ENCODE peak calls at places on chromosomes 3 and 15, in five cellular contexts. Q is heart left ventricle; I is effector memory CD4-positive, alpha-beta T cell; J is right lobe of liver; M is upper lobe of right lung. C is an unnamed sample.

GRCh38 chr15:77481670-77482069 is 61.0 kb downstream of the HMG20A start:
- DNase-seq in J (no peak), M (no peak), Q (no peak), I (no peak), C (no peak)

GRCh38 chr15:85474700-85475316 is 94.4 kb downstream of the AKAP13 start:
- DNase-seq in I (no peak), Q (no peak), J (no peak), M (no peak), C (no peak)

GRCh38 chr3:186902154-186902553 is 28.2 kb upstream of the ST6GAL1 start:
- DNase-seq in J (no peak), I (no peak), Q (no peak), M (no peak), C (no peak)

GRCh38 chr15:52481915-52482314 is 46.8 kb downstream of the MYO5A start:
- DNase-seq in M (no peak), Q (no peak), J (no peak), I (peak; percentile 25), C (no peak)

GRCh38 chr3:55882006-55882405 is 394.9 kb upstream of the WNT5A start:
- DNase-seq in M (no peak), I (no peak), J (no peak), Q (no peak), C (no peak)

GRCh38 chr15:40982855-40983254 is 29.6 kb downstream of the CHAC1 start:
- DNase-seq in Q (peak; percentile 23), I (no peak), M (no peak), J (no peak), C (no peak)

GRCh38 chr3:24683511-24684384 is 189.1 kb upstream of the THRB start:
- DNase-seq in J (no peak), M (no peak), Q (no peak), I (no peak), C (no peak)

GRCh38 chr15:88493811-88494210 is 26.3 kb downstream of the MRPS11 start:
- DNase-seq in M (no peak), Q (no peak), J (no peak), I (no peak), C (no peak)

GRCh38 chr3:186143280-186143679 is 34.4 kb upstream of the ETV5 start:
- DNase-seq in J (no peak), Q (no peak), M (no peak), I (no peak), C (no peak)

GRCh38 chr15:52567886-52568568 is 803 bp downstream of the ARPP19 start:
- DNase-seq in Q (no peak), J (peak; percentile 72), I (peak; percentile 4), M (peak; percentile 73), C (peak; percentile 55)

GRCh38 chr3:72127843-72128242 is 342.9 kb upstream of the PROK2 start:
- DNase-seq in J (no peak), Q (no peak), M (no peak), I (no peak), C (no peak)

GRCh38 chr3:118970819-118971218 is 63.8 kb downstream of the IGSF11 start:
- DNase-seq in Q (peak; percentile 55), M (no peak), I (no peak), J (no peak), C (no peak)

GRCh38 chr15:48437178-48437577 is 105.9 kb downstream of the DUT start:
- DNase-seq in J (no peak), I (no peak), Q (no peak), M (no peak), C (no peak)

GRCh38 chr15:45037936-45038335 is 14.9 kb downstream of the SORD start:
- DNase-seq in I (no peak), J (no peak), M (no peak), Q (no peak), C (no peak)
- H3K27ac ChIP-seq in I (no peak overlapping the region), J (no peak overlapping the region), M (no peak overlapping the region), Q (no peak overlapping the region), C (peak overlapping the region; percentile 44)

GRCh38 chr3:73611176-73611575 is 13.6 kb downstream of the PDZRN3 start:
- DNase-seq in J (no peak), M (no peak), I (no peak), Q (no peak), C (no peak)

GRCh38 chr3:73618461-73618860 is 6.3 kb downstream of the PDZRN3 start:
- DNase-seq in I (no peak), J (no peak), M (no peak), Q (no peak), C (no peak)

GRCh38 chr3:73621388-73621787 is 3.4 kb downstream of the PDZRN3 start:
- DNase-seq in Q (no peak), J (no peak), I (no peak), M (no peak), C (no peak)

GRCh38 chr3:73614385-73614784 is 10.4 kb downstream of the PDZRN3 start:
- DNase-seq in I (no peak), Q (peak; percentile 41), M (no peak), J (no peak), C (peak; percentile 31)

DNA sequence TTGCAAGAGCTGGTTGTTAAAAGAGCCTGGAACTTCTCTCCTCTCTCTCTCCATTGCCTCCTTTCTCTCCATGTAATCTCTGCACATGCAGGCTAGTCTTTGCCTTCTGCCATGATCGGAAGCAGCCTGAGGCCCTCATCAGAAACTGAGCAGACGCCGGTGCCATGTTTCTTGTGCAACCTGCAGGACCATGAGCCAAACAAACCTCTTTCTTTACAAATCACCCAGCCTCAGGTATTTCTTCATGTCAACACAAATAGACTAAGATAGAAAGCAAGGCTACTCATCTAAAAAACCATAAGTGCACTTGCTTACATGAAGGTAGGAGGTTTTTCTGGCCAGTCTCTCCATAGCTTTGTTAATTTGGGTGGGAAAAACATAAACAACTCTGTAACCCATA is 8.7 kb downstream of the PDZRN3 start:
- DNase-seq in Q (no peak), M (no peak), J (no peak), I (no peak), C (no peak)
- H3K4me1 ChIP-seq in Q (no peaks in the 10 kb centered on the region), M (peaks cover 8% of the 10 kb centered on the region), J (no peaks in the 10 kb centered on the region), I (no peaks in the 10 kb centered on the region), C (peaks cover under 1% of the 10 kb centered on the region)

GRCh38 chr15:93459396-93459795 is 370.4 kb upstream of the RGMA start:
- DNase-seq in M (no peak), J (no peak), I (no peak), Q (no peak), C (no peak)
- H3K9me3 ChIP-seq in M (no peaks in the 10 kb centered on the region), J (no peaks in the 10 kb centered on the region), I (no peaks in the 10 kb centered on the region), Q (no peaks in the 10 kb centered on the region), C (no peaks in the 10 kb centered on the region)

DNA sequence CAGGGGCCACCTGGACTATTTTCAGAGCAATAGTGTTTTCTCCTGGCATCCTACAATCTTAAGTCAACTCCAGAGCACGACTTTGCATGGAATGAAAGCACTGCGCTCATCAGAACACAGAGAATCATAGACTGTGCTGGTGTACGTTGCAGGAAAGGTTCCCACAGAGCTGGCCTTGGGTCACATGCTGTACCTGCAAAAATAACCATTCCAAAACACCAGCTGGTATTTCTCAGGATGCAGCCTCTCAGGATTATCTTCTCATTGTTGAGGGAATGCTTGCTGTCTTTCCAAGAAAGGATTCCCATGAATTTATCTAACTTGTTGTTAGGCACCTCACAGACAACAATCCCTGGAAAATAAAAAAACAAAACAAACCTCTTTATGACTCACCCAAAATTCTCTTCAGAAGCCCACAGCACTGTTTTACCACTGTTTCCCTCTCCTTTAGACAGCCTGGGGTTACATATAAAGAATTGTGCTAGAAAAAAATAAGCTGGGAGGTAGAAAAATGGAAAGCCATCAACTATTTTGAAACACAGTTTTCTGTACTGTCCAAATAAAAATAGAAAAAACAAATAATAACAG is 131.7 kb downstream of the ATP8B4 start:
- DNase-seq in J (no peak), M (no peak), I (no peak), Q (no peak), C (no peak)
- H3K27ac ChIP-seq in J (no peak overlapping the region), M (no peak overlapping the region), I (no peak overlapping the region), Q (peak overlapping the region; percentile 33), C (no peak overlapping the region)

C was measured in pancreas.